ENCODE peak calls at places on chromosome 9, in seven cellular contexts. L is GM12878, F is SK-N-SH, B is K562, M is H1, C is GM12892, S is HepG2. E is an unnamed sample.

GRCh38 chr9:129665008-129665771 is at the start of gene PRRX2:
- DNase-seq in S (no peak), M (no peak), B (no peak), C (no peak), F (peak; percentile 92), L (no peak), E (no peak)

GRCh38 chr9:124032247-124032646 is 20.7 kb downstream of the LHX2 start:
- DNase-seq in B (no peak), S (no peak), M (no peak), F (peak; percentile 54), L (no peak), C (no peak), E (no peak)

GRCh38 chr9:130237763-130238524 is 27.6 kb upstream of the HMCN2 start:
- DNase-seq in S (no peak), M (no peak), C (no peak), F (no peak), L (no peak), B (no peak), E (no peak)

GRCh38 chr9:133050142-133050541 is 11.6 kb upstream of the CEL start:
- DNase-seq in C (no peak), F (no peak), B (no peak), S (no peak), M (no peak), L (no peak), E (no peak)

GRCh38 chr9:76247426-76247825 is 146.8 kb downstream of the RFK start:
- DNase-seq in F (no peak), M (no peak), C (no peak), S (no peak), B (peak; percentile 3), L (no peak), E (no peak)

GRCh38 chr9:133584559-133585476 is 24.4 kb downstream of the FAM163B start:
- DNase-seq in B (no peak), L (no peak), S (no peak), M (no peak), C (no peak), F (peak; percentile 68), E (no peak)

GRCh38 chr9:33076031-33076359 is 479 bp downstream of the SMU1 start:
- DNase-seq in M (no peak), L (no peak), S (peak; percentile 13), B (peak; percentile 15), C (no peak), F (no peak), E (no peak)

GRCh38 chr9:83196946-83197345 is 134.0 kb upstream of the RASEF start:
- DNase-seq in F (no peak), B (no peak), L (no peak), S (no peak), C (no peak), M (no peak), E (no peak)

GRCh38 chr9:136023401-136024225 is 62.4 kb upstream of the UBAC1 start:
- DNase-seq in M (no peak), B (no peak), F (peak; percentile 41), C (no peak), S (no peak), L (no peak), E (no peak)

DNA sequence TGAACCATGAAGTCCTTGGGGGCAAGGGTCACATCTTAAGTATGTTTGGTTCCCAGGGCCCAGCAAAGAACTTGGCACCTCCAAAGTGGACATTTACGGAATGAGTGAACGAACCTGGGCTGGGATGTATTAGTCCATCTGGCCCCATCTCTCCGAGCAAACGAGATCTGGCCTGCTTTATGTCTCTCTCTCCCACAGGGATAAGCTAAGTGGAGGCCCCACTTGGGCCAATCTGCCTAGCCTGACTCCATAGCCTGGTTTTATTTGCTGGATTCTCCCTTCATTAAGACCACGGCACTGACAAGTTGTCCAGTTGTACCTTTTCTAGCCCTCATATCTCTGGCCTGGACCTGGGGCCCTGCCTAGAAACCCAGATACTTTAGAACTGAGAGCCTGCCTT is 2.1 kb downstream of the TTLL11 start:
- DNase-seq in S (no peak), M (no peak), L (no peak), F (no peak), C (no peak), B (no peak), E (no peak)
- TF ChIP-seq TAF1 in S (no peak), M (no peak), L (no peak), F (no peak), C (no peak), B (no peak), E (peak; percentile 11)

GRCh38 chr9:8960254-8960653 is 1160.7 kb upstream of the DMAC1 start:
- DNase-seq in B (no peak), F (no peak), S (no peak), L (no peak), M (no peak), C (no peak), E (no peak)

GRCh38 chr9:8958358-8958757 is 1158.8 kb upstream of the DMAC1 start:
- DNase-seq in F (no peak), L (no peak), C (no peak), B (no peak), M (no peak), S (peak; percentile 55), E (no peak)

GRCh38 chr9:8963882-8964281 is 1164.3 kb upstream of the DMAC1 start:
- DNase-seq in F (no peak), L (no peak), B (no peak), S (no peak), C (no peak), M (no peak), E (no peak)

GRCh38 chr9:8961186-8961666 is 1161.6 kb upstream of the DMAC1 start:
- DNase-seq in S (peak; percentile 97), F (no peak), L (no peak), C (no peak), M (no peak), B (no peak), E (no peak)

DNA sequence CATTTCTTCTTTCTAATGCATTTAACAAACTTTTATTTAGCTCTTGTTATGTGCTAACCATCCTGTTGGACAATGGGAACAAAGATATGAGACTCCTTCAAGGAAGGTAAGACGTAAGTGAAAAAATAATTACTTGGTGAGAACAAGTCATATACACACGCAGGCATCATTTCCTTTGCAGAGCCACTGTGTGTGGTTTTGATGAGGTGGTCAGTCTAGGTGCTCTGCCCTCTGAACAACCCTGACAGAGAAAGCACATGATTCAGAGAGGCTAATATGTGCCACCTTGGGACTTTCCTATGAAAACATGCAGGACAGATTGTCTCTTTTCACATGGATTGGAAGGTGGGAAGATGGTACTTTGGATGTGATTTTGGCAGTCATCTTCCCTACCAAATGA is 1162.5 kb upstream of the DMAC1 start:
- DNase-seq in S (no peak), F (no peak), M (no peak), C (no peak), B (no peak), L (no peak), E (no peak)
- TF ChIP-seq TAF1 in S (no peak), F (no peak), M (no peak), C (no peak), B (no peak), L (no peak), E (no peak)

GRCh38 chr9:2777454-2777853 is 60.1 kb downstream of the KCNV2 start:
- DNase-seq in L (no peak), C (no peak), S (no peak), M (no peak), F (no peak), B (no peak), E (no peak)

GRCh38 chr9:2781336-2781735 is 62.6 kb downstream of the PUM3 start:
- DNase-seq in M (no peak), B (no peak), L (no peak), S (no peak), F (no peak), C (no peak), E (no peak)

GRCh38 chr9:2780326-2780725 is 63.0 kb downstream of the KCNV2 start:
- DNase-seq in M (no peak), C (no peak), L (no peak), B (no peak), F (no peak), S (no peak), E (no peak)

GRCh38 chr9:2778816-2779215 is 61.5 kb downstream of the KCNV2 start:
- DNase-seq in B (no peak), F (no peak), C (no peak), S (no peak), M (no peak), L (no peak), E (no peak)

DNA sequence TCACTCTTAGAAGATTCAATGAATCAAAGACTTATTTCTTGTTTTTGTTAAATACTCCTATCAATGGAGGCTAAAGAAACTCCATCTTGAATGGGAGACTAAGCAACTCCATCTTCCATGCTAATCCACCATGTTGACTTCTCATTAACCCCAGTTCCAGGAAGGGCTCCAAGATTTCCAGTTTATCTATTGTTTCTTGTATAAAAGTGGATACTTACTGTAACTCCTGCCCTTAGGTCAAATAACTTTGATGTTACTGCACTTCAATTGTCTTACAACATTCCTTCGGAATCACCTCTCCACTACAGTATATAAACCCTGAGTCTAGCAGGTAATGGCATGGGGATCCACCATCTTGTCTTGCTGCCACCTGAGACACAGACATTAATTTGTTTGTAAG is 63.0 kb downstream of the PUM3 start:
- DNase-seq in F (no peak), C (no peak), L (no peak), S (no peak), M (no peak), B (no peak), E (no peak)
- TF ChIP-seq TAF1 in F (no peak), C (no peak), L (no peak), S (no peak), M (no peak), B (no peak), E (no peak)

DNA sequence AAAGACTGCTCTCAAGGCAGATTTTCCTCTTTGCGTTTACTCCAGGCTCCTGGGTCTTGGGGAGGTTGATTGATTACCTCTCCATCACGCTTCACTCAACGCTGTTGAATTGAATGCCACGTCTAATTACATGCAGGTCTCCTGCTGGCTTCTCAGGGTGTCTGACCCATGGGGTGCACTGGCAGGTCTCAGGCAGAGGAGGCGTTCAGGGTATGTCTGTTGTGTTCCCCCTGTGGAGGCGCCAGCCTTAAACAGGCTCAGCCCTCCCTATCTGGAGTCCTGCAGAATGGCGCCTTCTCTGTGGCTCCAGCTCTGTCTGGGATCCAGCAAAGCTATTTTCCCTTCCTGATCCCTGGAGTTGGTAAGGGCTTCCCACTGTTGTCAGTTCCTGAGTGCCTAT is 149.9 kb downstream of the NTRK2 start:
- DNase-seq in B (no peak), M (peak; percentile 27), C (no peak), S (no peak), F (no peak), L (no peak), E (no peak)
- TF ChIP-seq TAF1 in B (no peak), M (no peak), C (no peak), S (no peak), F (no peak), L (no peak), E (no peak)

GRCh38 chr9:131543141-131543540 is 2.2 kb upstream of the PRRT1B start:
- DNase-seq in C (no peak), S (no peak), F (no peak), M (no peak), B (no peak), L (no peak), E (no peak)
- TF ChIP-seq TAF1 in C (no peak), S (no peak), F (no peak), M (no peak), B (no peak), L (no peak), E (no peak)

E was measured in GM12891.